ENCODE peak calls at places on chromosomes 13 and 19, in five cellular contexts. One of them, this sample, is unnamed.
A peak's percentile ranks its signal among the peaks of the same experiment; 100 is the strongest.

GRCh38 chr13:28707629-28708427 is 10.9 kb downstream of the SLC46A3 start:
- DNase-seq in lung: no peak
- DNase-seq in CD8-positive, alpha-beta T cell: no peak
- DNase-seq in tibial artery: no peak
- DNase-seq in spleen: no peak
- DNase-seq in this sample: no peak

GRCh38 chr13:42474954-42475353 is 99.0 kb upstream of the TNFSF11 start:
- DNase-seq in lung: no peak
- DNase-seq in CD8-positive, alpha-beta T cell: no peak
- DNase-seq in tibial artery: no peak
- DNase-seq in spleen: no peak
- DNase-seq in this sample: no peak

GRCh38 chr19:29302002-29302928 is 89.3 kb upstream of the UQCRFS1 start:
- DNase-seq in lung: no peak
- DNase-seq in CD8-positive, alpha-beta T cell: no peak
- DNase-seq in tibial artery: no peak
- DNase-seq in spleen: no peak
- DNase-seq in this sample: no peak

GRCh38 chr13:51423766-51424165 is 29.1 kb downstream of the INTS6 start:
- DNase-seq in lung: no peak
- DNase-seq in CD8-positive, alpha-beta T cell: no peak
- DNase-seq in tibial artery: no peak
- DNase-seq in spleen: no peak
- DNase-seq in this sample: no peak

GRCh38 chr13:98981596-98982195 is 3.8 kb upstream of the DOCK9 start:
- DNase-seq in lung: no peak
- DNase-seq in CD8-positive, alpha-beta T cell: no peak
- DNase-seq in tibial artery: no peak
- DNase-seq in spleen: no peak
- DNase-seq in this sample: peak; percentile 37

GRCh38 chr19:4534836-4535658 is at the start of gene PLIN5:
- DNase-seq in lung: peak; percentile 88
- DNase-seq in CD8-positive, alpha-beta T cell: peak; percentile 54
- DNase-seq in tibial artery: no peak
- DNase-seq in spleen: peak; percentile 87
- DNase-seq in this sample: no peak

GRCh38 chr13:98111168-98112098 is 31.5 kb upstream of the FARP1 start:
- DNase-seq in lung: no peak
- DNase-seq in CD8-positive, alpha-beta T cell: no peak
- DNase-seq in tibial artery: no peak
- DNase-seq in spleen: no peak
- DNase-seq in this sample: no peak

GRCh38 chr19:37095859-37096258 is 17.6 kb downstream of the ZNF420 start:
- DNase-seq in lung: no peak
- DNase-seq in CD8-positive, alpha-beta T cell: no peak
- DNase-seq in tibial artery: no peak
- DNase-seq in spleen: no peak
- DNase-seq in this sample: no peak

GRCh38 chr13:95317037-95317989 is 16.1 kb upstream of the ABCC4 start:
- DNase-seq in lung: no peak
- DNase-seq in CD8-positive, alpha-beta T cell: no peak
- DNase-seq in tibial artery: no peak
- DNase-seq in spleen: peak; percentile 52
- DNase-seq in this sample: no peak

GRCh38 chr19:2089001-2089711 is 7.0 kb downstream of the MOB3A start:
- DNase-seq in lung: no peak
- DNase-seq in CD8-positive, alpha-beta T cell: no peak
- DNase-seq in tibial artery: no peak
- DNase-seq in spleen: no peak
- DNase-seq in this sample: no peak

GRCh38 chr13:111313911-111314425 is 6.5 kb upstream of the TEX29 start:
- DNase-seq in lung: no peak
- DNase-seq in CD8-positive, alpha-beta T cell: no peak
- DNase-seq in tibial artery: no peak
- DNase-seq in spleen: no peak
- DNase-seq in this sample: no peak

GRCh38 chr13:49400755-49401659 is 42.9 kb downstream of the CAB39L start:
- DNase-seq in lung: peak; percentile 33
- DNase-seq in CD8-positive, alpha-beta T cell: no peak
- DNase-seq in tibial artery: no peak
- DNase-seq in spleen: no peak
- DNase-seq in this sample: peak; percentile 7

GRCh38 chr13:66347718-66348117 is 882.4 kb downstream of the PCDH9 start:
- DNase-seq in lung: no peak
- DNase-seq in CD8-positive, alpha-beta T cell: no peak
- DNase-seq in tibial artery: no peak
- DNase-seq in spleen: no peak
- DNase-seq in this sample: no peak

GRCh38 chr19:38425810-38426466 is at the start of gene RASGRP4:
- DNase-seq in lung: no peak
- DNase-seq in CD8-positive, alpha-beta T cell: peak; percentile 32
- DNase-seq in tibial artery: no peak
- DNase-seq in spleen: peak; percentile 89
- DNase-seq in this sample: peak; percentile 9

GRCh38 chr13:101915755-101916107 is 463.3 kb downstream of the ITGBL1 start:
- DNase-seq in lung: no peak
- DNase-seq in CD8-positive, alpha-beta T cell: no peak
- DNase-seq in tibial artery: no peak
- DNase-seq in spleen: no peak
- DNase-seq in this sample: no peak

GRCh38 chr13:28246891-28247290 is 108.5 kb downstream of the PAN3 start:
- DNase-seq in lung: no peak
- DNase-seq in CD8-positive, alpha-beta T cell: no peak
- DNase-seq in tibial artery: no peak
- DNase-seq in spleen: no peak
- DNase-seq in this sample: no peak

GRCh38 chr19:1683869-1684572 is 31.6 kb upstream of the TCF3 start:
- DNase-seq in lung: no peak
- DNase-seq in CD8-positive, alpha-beta T cell: no peak
- DNase-seq in tibial artery: no peak
- DNase-seq in spleen: no peak
- DNase-seq in this sample: no peak

GRCh38 chr19:29215322-29215845 is 2.4 kb upstream of the UQCRFS1 start:
- DNase-seq in lung: no peak
- DNase-seq in CD8-positive, alpha-beta T cell: no peak
- DNase-seq in tibial artery: no peak
- DNase-seq in spleen: no peak
- DNase-seq in this sample: no peak

GRCh38 chr19:29098863-29099481 is 114.0 kb downstream of the UQCRFS1 start:
- DNase-seq in lung: peak; percentile 58
- DNase-seq in CD8-positive, alpha-beta T cell: no peak
- DNase-seq in tibial artery: peak; percentile 89
- DNase-seq in spleen: peak; percentile 49
- DNase-seq in this sample: no peak

GRCh38 chr13:73040968-73041580 is 17.7 kb upstream of the KLF5 start:
- DNase-seq in lung: no peak
- DNase-seq in CD8-positive, alpha-beta T cell: no peak
- DNase-seq in tibial artery: no peak
- DNase-seq in spleen: no peak
- DNase-seq in this sample: no peak

GRCh38 chr13:73040479-73040878 is 18.3 kb upstream of the KLF5 start:
- DNase-seq in lung: no peak
- DNase-seq in CD8-positive, alpha-beta T cell: no peak
- DNase-seq in tibial artery: no peak
- DNase-seq in spleen: no peak
- DNase-seq in this sample: no peak

GRCh38 chr13:73039201-73040108 is 19.4 kb upstream of the KLF5 start:
- DNase-seq in lung: no peak
- DNase-seq in CD8-positive, alpha-beta T cell: no peak
- DNase-seq in tibial artery: no peak
- DNase-seq in spleen: no peak
- DNase-seq in this sample: no peak

DNA sequence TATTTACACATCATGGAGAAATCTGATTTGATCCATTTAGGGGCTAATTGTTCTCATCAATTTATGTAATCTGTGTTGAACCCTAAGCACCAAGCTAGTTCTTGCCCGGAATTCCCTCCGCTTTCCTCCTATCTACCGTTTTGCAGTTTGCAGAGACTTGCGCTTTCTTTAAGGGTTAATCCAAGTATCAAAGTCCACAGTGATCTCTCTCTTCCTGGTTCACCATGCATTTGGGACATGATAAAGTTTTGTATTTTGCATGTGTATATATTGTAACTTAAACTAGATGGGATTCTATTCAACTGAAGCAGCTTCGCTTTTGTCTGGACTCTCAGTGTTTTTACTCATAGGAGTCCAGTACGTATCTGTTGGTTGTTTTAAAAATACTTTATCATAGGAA is 13.8 kb upstream of the KLF5 start:
- DNase-seq in lung: no peak
- DNase-seq in CD8-positive, alpha-beta T cell: no peak
- DNase-seq in tibial artery: no peak
- DNase-seq in spleen: no peak
- DNase-seq in this sample: no peak
- H3K4me1 ChIP-seq in lung: no peaks in the 10 kb centered on the region
- H3K4me1 ChIP-seq in CD8-positive, alpha-beta T cell: no peaks in the 10 kb centered on the region
- H3K4me1 ChIP-seq in tibial artery: no peaks in the 10 kb centered on the region
- H3K4me1 ChIP-seq in spleen: no peaks in the 10 kb centered on the region
- H3K4me1 ChIP-seq in this sample: no peaks in the 10 kb centered on the region

GRCh38 chr19:49136771-49137171 is 17.4 kb downstream of the PPFIA3 start:
- DNase-seq in lung: no peak
- DNase-seq in CD8-positive, alpha-beta T cell: no peak
- DNase-seq in tibial artery: no peak
- DNase-seq in spleen: no peak
- DNase-seq in this sample: no peak

GRCh38 chr19:49145485-49146407 is 9.4 kb downstream of the HRC start:
- DNase-seq in lung: peak; percentile 78
- DNase-seq in CD8-positive, alpha-beta T cell: peak; percentile 83
- DNase-seq in tibial artery: peak; percentile 88
- DNase-seq in spleen: peak; percentile 93
- DNase-seq in this sample: peak; percentile 68

GRCh38 chr19:49142866-49143335 is 12.3 kb downstream of the HRC start:
- DNase-seq in lung: peak; percentile 89
- DNase-seq in CD8-positive, alpha-beta T cell: peak; percentile 62
- DNase-seq in tibial artery: peak; percentile 93
- DNase-seq in spleen: peak; percentile 88
- DNase-seq in this sample: no peak

GRCh38 chr19:49140951-49141350 is 14.2 kb downstream of the HRC start:
- DNase-seq in lung: no peak
- DNase-seq in CD8-positive, alpha-beta T cell: no peak
- DNase-seq in tibial artery: no peak
- DNase-seq in spleen: no peak
- DNase-seq in this sample: no peak

DNA sequence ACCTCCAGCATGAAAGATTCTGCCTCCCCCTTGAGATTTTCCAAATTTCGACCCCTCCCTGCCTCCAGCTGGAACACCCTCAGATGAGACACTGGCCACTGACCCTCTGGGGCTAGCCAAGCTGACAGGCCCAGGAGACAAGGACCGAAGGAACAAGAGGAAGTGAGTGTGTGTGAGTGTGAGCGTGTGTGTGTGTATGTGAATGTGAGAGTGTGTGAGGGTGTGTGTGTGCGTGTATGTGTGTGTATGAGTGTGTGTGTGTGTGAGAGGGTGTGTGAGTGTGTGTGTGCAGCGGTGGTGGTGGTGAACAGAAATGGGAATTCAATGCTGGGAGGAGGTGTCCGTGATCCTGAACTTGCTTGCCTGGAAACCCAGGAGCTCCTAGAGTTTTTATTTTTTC is 13.8 kb downstream of the HRC start:
- DNase-seq in lung: no peak
- DNase-seq in CD8-positive, alpha-beta T cell: no peak
- DNase-seq in tibial artery: no peak
- DNase-seq in spleen: no peak
- DNase-seq in this sample: no peak
- H3K4me1 ChIP-seq in lung: peaks cover 4% of the 10 kb centered on the region
- H3K4me1 ChIP-seq in CD8-positive, alpha-beta T cell: peaks cover 18% of the 10 kb centered on the region
- H3K4me1 ChIP-seq in tibial artery: peaks cover 22% of the 10 kb centered on the region
- H3K4me1 ChIP-seq in spleen: peaks cover 35% of the 10 kb centered on the region
- H3K4me1 ChIP-seq in this sample: peaks cover 7% of the 10 kb centered on the region

DNA sequence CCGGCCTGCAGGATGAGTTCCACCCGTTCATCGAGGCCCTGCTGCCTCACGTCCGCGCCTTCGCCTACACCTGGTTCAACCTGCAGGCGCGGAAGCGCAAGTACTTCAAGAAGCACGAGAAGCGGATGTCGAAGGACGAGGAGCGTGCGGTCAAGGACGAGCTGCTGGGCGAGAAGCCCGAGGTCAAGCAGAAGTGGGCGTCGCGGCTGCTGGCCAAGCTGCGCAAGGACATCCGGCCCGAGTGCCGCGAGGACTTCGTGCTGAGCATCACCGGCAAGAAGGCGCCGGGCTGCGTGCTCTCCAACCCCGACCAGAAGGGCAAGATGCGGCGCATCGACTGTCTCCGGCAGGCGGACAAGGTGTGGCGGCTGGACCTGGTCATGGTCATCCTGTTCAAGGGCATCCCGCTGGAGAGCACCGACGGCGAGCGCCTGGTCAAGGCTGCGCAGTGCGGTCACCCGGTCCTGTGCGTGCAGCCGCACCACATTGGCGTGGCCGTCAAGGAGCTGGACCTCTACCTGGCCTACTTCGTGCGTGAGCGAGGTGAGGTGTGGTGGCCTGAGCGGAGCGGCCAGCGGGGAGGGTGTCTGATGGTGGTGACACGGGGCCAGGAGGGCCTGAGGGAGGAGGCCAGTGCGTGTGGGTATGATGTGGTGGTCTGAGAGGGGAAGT is 15.5 kb downstream of the NFIC start:
- DNase-seq in lung: no peak
- DNase-seq in CD8-positive, alpha-beta T cell: no peak
- DNase-seq in tibial artery: no peak
- DNase-seq in spleen: no peak
- DNase-seq in this sample: no peak
- H3K4me1 ChIP-seq in lung: peaks cover 18% of the 10 kb centered on the region
- H3K4me1 ChIP-seq in CD8-positive, alpha-beta T cell: no peaks in the 10 kb centered on the region
- H3K4me1 ChIP-seq in tibial artery: peaks cover 100% of the 10 kb centered on the region
- H3K4me1 ChIP-seq in spleen: peaks cover 100% of the 10 kb centered on the region
- H3K4me1 ChIP-seq in this sample: no peaks in the 10 kb centered on the region

GRCh38 chr19:55677572-55678028 is 2.6 kb downstream of the EPN1 start:
- DNase-seq in lung: no peak
- DNase-seq in CD8-positive, alpha-beta T cell: no peak
- DNase-seq in tibial artery: no peak
- DNase-seq in spleen: no peak
- DNase-seq in this sample: no peak

GRCh38 chr19:55679343-55680257 is 4.6 kb downstream of the EPN1 start:
- DNase-seq in lung: no peak
- DNase-seq in CD8-positive, alpha-beta T cell: no peak
- DNase-seq in tibial artery: no peak
- DNase-seq in spleen: no peak
- DNase-seq in this sample: no peak

GRCh38 chr19:55678121-55678671 is 3.2 kb downstream of the EPN1 start:
- DNase-seq in lung: no peak
- DNase-seq in CD8-positive, alpha-beta T cell: no peak
- DNase-seq in tibial artery: no peak
- DNase-seq in spleen: peak; percentile 94
- DNase-seq in this sample: no peak

GRCh38 chr19:55681131-55682087 is 6.4 kb downstream of the EPN1 start:
- DNase-seq in lung: no peak
- DNase-seq in CD8-positive, alpha-beta T cell: no peak
- DNase-seq in tibial artery: no peak
- DNase-seq in spleen: no peak
- DNase-seq in this sample: no peak

GRCh38 chr19:55680339-55681130 is 5.5 kb downstream of the EPN1 start:
- DNase-seq in lung: no peak
- DNase-seq in CD8-positive, alpha-beta T cell: no peak
- DNase-seq in tibial artery: no peak
- DNase-seq in spleen: no peak
- DNase-seq in this sample: no peak
- H3K4me1 ChIP-seq in lung: peaks cover 15% of the 10 kb centered on the region
- H3K4me1 ChIP-seq in CD8-positive, alpha-beta T cell: peaks cover 39% of the 10 kb centered on the region
- H3K4me1 ChIP-seq in tibial artery: peaks cover 36% of the 10 kb centered on the region
- H3K4me1 ChIP-seq in spleen: peaks cover 95% of the 10 kb centered on the region
- H3K4me1 ChIP-seq in this sample: peaks cover 18% of the 10 kb centered on the region

GRCh38 chr13:110304256-110304655 is 2.7 kb downstream of the COL4A1 start:
- DNase-seq in lung: no peak
- DNase-seq in CD8-positive, alpha-beta T cell: no peak
- DNase-seq in tibial artery: no peak
- DNase-seq in spleen: no peak
- DNase-seq in this sample: no peak
- H3K4me1 ChIP-seq in lung: peaks cover 20% of the 10 kb centered on the region
- H3K4me1 ChIP-seq in CD8-positive, alpha-beta T cell: no peaks in the 10 kb centered on the region
- H3K4me1 ChIP-seq in tibial artery: peaks cover 63% of the 10 kb centered on the region
- H3K4me1 ChIP-seq in spleen: peaks cover 49% of the 10 kb centered on the region
- H3K4me1 ChIP-seq in this sample: no peaks in the 10 kb centered on the region

This sample was measured in naive thymus-derived CD4-positive, alpha-beta T cell.